ENCODE peak calls at places on chromosomes 11 and 22, in seven cellular contexts. One of them, this sample, is unnamed. For H3K27me3, the result is how much of the 10 kb centered on the place peaks cover.

GRCh38 chr22:48494256-48494967 is 1333.3 kb downstream of the BRD1 start:
- DNase-seq in neuronal stem cell: no peak
- DNase-seq in endodermal cell: peak
- DNase-seq in upper lobe of right lung: peak
- DNase-seq in mammary epithelial cell: no peak
- DNase-seq in HCT116: no peak
- DNase-seq in colonic mucosa: no peak
- DNase-seq in this sample: no peak

GRCh38 chr11:70334351-70334995 is 63.9 kb upstream of the CTTN start:
- DNase-seq in neuronal stem cell: no peak
- DNase-seq in endodermal cell: no peak
- DNase-seq in upper lobe of right lung: no peak
- DNase-seq in mammary epithelial cell: no peak
- DNase-seq in HCT116: no peak
- DNase-seq in colonic mucosa: no peak
- DNase-seq in this sample: no peak

GRCh38 chr11:133697161-133697560 is 148.2 kb downstream of the SPATA19 start:
- DNase-seq in neuronal stem cell: no peak
- DNase-seq in endodermal cell: no peak
- DNase-seq in upper lobe of right lung: no peak
- DNase-seq in mammary epithelial cell: no peak
- DNase-seq in HCT116: no peak
- DNase-seq in colonic mucosa: no peak
- DNase-seq in this sample: no peak

GRCh38 chr11:47950396-47950795 is 30.0 kb upstream of the PTPRJ start:
- DNase-seq in neuronal stem cell: no peak
- DNase-seq in endodermal cell: no peak
- DNase-seq in upper lobe of right lung: no peak
- DNase-seq in mammary epithelial cell: no peak
- DNase-seq in HCT116: no peak
- DNase-seq in colonic mucosa: no peak
- DNase-seq in this sample: no peak

GRCh38 chr11:68979931-68980775 is 633 bp downstream of the MRGPRD start:
- DNase-seq in neuronal stem cell: no peak
- DNase-seq in endodermal cell: peak
- DNase-seq in upper lobe of right lung: peak
- DNase-seq in mammary epithelial cell: no peak
- DNase-seq in HCT116: no peak
- DNase-seq in colonic mucosa: no peak
- DNase-seq in this sample: no peak

GRCh38 chr11:113957016-113957415 is 17.9 kb upstream of the HTR3A start:
- DNase-seq in neuronal stem cell: no peak
- DNase-seq in endodermal cell: no peak
- DNase-seq in upper lobe of right lung: no peak
- DNase-seq in mammary epithelial cell: no peak
- DNase-seq in HCT116: no peak
- DNase-seq in colonic mucosa: no peak
- DNase-seq in this sample: no peak

GRCh38 chr11:19886498-19886897 is 173.9 kb downstream of the NAV2 start:
- DNase-seq in neuronal stem cell: no peak
- DNase-seq in endodermal cell: no peak
- DNase-seq in upper lobe of right lung: no peak
- DNase-seq in mammary epithelial cell: no peak
- DNase-seq in HCT116: no peak
- DNase-seq in colonic mucosa: no peak
- DNase-seq in this sample: no peak

GRCh38 chr11:78812513-78813293 is 238.0 kb upstream of the NARS2 start:
- DNase-seq in neuronal stem cell: no peak
- DNase-seq in endodermal cell: peak
- DNase-seq in upper lobe of right lung: no peak
- DNase-seq in mammary epithelial cell: no peak
- DNase-seq in HCT116: no peak
- DNase-seq in colonic mucosa: no peak
- DNase-seq in this sample: no peak

GRCh38 chr11:129324533-129325175 is 51.0 kb upstream of the BARX2 start:
- DNase-seq in neuronal stem cell: no peak
- DNase-seq in endodermal cell: peak
- DNase-seq in upper lobe of right lung: no peak
- DNase-seq in mammary epithelial cell: no peak
- DNase-seq in HCT116: no peak
- DNase-seq in colonic mucosa: peak
- DNase-seq in this sample: no peak

GRCh38 chr11:115170133-115170815 is 333.9 kb downstream of the CADM1 start:
- DNase-seq in neuronal stem cell: peak
- DNase-seq in endodermal cell: peak
- DNase-seq in upper lobe of right lung: no peak
- DNase-seq in mammary epithelial cell: no peak
- DNase-seq in HCT116: no peak
- DNase-seq in colonic mucosa: peak
- DNase-seq in this sample: peak

GRCh38 chr11:10288316-10288715 is 5.7 kb downstream of the SBF2 start:
- DNase-seq in neuronal stem cell: no peak
- DNase-seq in endodermal cell: no peak
- DNase-seq in upper lobe of right lung: no peak
- DNase-seq in mammary epithelial cell: no peak
- DNase-seq in HCT116: no peak
- DNase-seq in colonic mucosa: no peak
- DNase-seq in this sample: no peak

GRCh38 chr22:30252411-30253204 is 6.0 kb upstream of the LIF start:
- DNase-seq in neuronal stem cell: no peak
- DNase-seq in endodermal cell: peak
- DNase-seq in upper lobe of right lung: no peak
- DNase-seq in mammary epithelial cell: peak
- DNase-seq in HCT116: peak
- DNase-seq in colonic mucosa: peak
- DNase-seq in this sample: no peak

GRCh38 chr22:20639750-20640149 is 132.3 kb downstream of the MED15 start:
- DNase-seq in neuronal stem cell: no peak
- DNase-seq in endodermal cell: no peak
- DNase-seq in upper lobe of right lung: no peak
- DNase-seq in mammary epithelial cell: no peak
- DNase-seq in HCT116: no peak
- DNase-seq in colonic mucosa: no peak
- DNase-seq in this sample: no peak

GRCh38 chr11:117618273-117618672 is 178.7 kb downstream of the DSCAML1 start:
- DNase-seq in neuronal stem cell: no peak
- DNase-seq in endodermal cell: no peak
- DNase-seq in upper lobe of right lung: peak
- DNase-seq in mammary epithelial cell: no peak
- DNase-seq in HCT116: no peak
- DNase-seq in colonic mucosa: no peak
- DNase-seq in this sample: no peak

GRCh38 chr11:71182791-71183556 is 69.4 kb downstream of the SHANK2 start:
- DNase-seq in neuronal stem cell: no peak
- DNase-seq in endodermal cell: peak
- DNase-seq in upper lobe of right lung: no peak
- DNase-seq in mammary epithelial cell: peak
- DNase-seq in HCT116: no peak
- DNase-seq in colonic mucosa: no peak
- DNase-seq in this sample: no peak

GRCh38 chr11:117993988-117994741 is 8.0 kb downstream of the IL10RA start:
- DNase-seq in neuronal stem cell: no peak
- DNase-seq in endodermal cell: no peak
- DNase-seq in upper lobe of right lung: no peak
- DNase-seq in mammary epithelial cell: no peak
- DNase-seq in HCT116: no peak
- DNase-seq in colonic mucosa: no peak
- DNase-seq in this sample: no peak

GRCh38 chr11:122954455-122954854 is 27.2 kb downstream of the BSX start:
- DNase-seq in neuronal stem cell: no peak
- DNase-seq in endodermal cell: no peak
- DNase-seq in upper lobe of right lung: no peak
- DNase-seq in mammary epithelial cell: no peak
- DNase-seq in HCT116: no peak
- DNase-seq in colonic mucosa: no peak
- DNase-seq in this sample: no peak

GRCh38 chr22:50206599-50206998 is 5.8 kb downstream of the SELENOO start:
- DNase-seq in neuronal stem cell: no peak
- DNase-seq in endodermal cell: peak
- DNase-seq in upper lobe of right lung: peak
- DNase-seq in mammary epithelial cell: no peak
- DNase-seq in HCT116: no peak
- DNase-seq in colonic mucosa: no peak
- DNase-seq in this sample: no peak

GRCh38 chr11:100434821-100435641 is 252.1 kb upstream of the ARHGAP42 start:
- DNase-seq in neuronal stem cell: no peak
- DNase-seq in endodermal cell: peak
- DNase-seq in upper lobe of right lung: peak
- DNase-seq in mammary epithelial cell: no peak
- DNase-seq in HCT116: no peak
- DNase-seq in colonic mucosa: no peak
- DNase-seq in this sample: no peak

DNA sequence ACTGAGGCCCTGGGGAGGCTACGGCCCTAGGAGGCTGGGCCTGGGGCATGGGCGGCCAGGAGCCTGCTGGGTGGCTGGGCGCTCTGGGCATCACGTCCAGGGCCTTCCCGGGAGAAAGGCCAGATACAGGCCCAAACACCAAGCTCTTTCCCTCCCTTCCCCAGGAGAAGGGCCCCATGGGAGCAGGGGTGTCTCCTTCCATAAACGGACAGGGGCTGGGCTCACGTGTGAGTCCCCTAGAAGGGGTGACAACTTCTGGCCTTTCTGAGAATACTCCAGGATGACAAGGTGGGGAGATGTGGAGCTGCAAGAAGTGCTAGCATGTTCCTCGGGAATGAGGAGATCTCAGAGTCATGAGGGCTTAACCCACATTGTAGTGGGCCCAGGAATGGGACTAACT is 19.5 kb upstream of the SYT8 start:
- DNase-seq in neuronal stem cell: no peak
- DNase-seq in endodermal cell: no peak
- DNase-seq in upper lobe of right lung: no peak
- DNase-seq in mammary epithelial cell: no peak
- DNase-seq in HCT116: no peak
- DNase-seq in colonic mucosa: no peak
- DNase-seq in this sample: no peak
- H3K27me3 ChIP-seq in neuronal stem cell: under half
- H3K27me3 ChIP-seq in endodermal cell: under half
- H3K27me3 ChIP-seq in upper lobe of right lung: under half
- H3K27me3 ChIP-seq in mammary epithelial cell: under half
- H3K27me3 ChIP-seq in HCT116: under half
- H3K27me3 ChIP-seq in colonic mucosa: under half
- H3K27me3 ChIP-seq in this sample: under half

DNA sequence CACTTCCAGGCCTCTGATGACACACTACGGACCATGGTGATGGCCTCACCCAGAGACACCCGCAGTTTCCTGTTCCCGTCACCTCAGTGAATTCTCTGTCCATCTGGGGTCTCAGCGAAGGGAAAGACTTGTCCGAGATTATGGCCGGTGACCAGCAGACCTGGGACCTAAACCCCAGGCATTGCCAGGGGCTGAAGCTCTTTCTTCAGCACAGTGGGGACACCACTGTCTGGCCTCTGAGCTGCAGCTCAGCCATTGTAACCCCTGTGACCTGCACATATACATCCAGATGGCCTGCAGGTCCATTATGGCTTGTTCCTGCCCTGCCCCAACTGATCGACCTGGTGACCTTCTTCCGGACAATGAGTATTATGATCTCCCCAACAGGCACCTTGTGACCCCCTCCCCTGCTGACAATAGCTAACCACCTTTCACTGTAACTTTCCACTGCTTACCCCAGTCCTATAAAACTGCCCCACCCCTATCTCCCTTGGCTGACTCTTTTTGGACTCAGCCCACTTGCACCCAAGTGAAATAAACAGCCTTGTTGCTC is 22.3 kb downstream of the CBX7 start:
- DNase-seq in neuronal stem cell: no peak
- DNase-seq in endodermal cell: peak
- DNase-seq in upper lobe of right lung: no peak
- DNase-seq in mammary epithelial cell: no peak
- DNase-seq in HCT116: no peak
- DNase-seq in colonic mucosa: no peak
- DNase-seq in this sample: no peak
- H3K27ac ChIP-seq in neuronal stem cell: peak
- H3K27ac ChIP-seq in endodermal cell: no peak
- H3K27ac ChIP-seq in upper lobe of right lung: no peak
- H3K27ac ChIP-seq in mammary epithelial cell: no peak
- H3K27ac ChIP-seq in HCT116: no peak
- H3K27ac ChIP-seq in colonic mucosa: no peak
- H3K27ac ChIP-seq in this sample: no peak

GRCh38 chr22:24563246-24563645 is 7.4 kb downstream of the SNRPD3 start:
- DNase-seq in neuronal stem cell: no peak
- DNase-seq in endodermal cell: no peak
- DNase-seq in upper lobe of right lung: no peak
- DNase-seq in mammary epithelial cell: no peak
- DNase-seq in HCT116: no peak
- DNase-seq in colonic mucosa: no peak
- DNase-seq in this sample: no peak
- H3K4me3 ChIP-seq in neuronal stem cell: no peak
- H3K4me3 ChIP-seq in endodermal cell: no peak
- H3K4me3 ChIP-seq in upper lobe of right lung: no peak
- H3K4me3 ChIP-seq in mammary epithelial cell: no peak
- H3K4me3 ChIP-seq in HCT116: no peak
- H3K4me3 ChIP-seq in colonic mucosa: no peak
- H3K4me3 ChIP-seq in this sample: no peak

DNA sequence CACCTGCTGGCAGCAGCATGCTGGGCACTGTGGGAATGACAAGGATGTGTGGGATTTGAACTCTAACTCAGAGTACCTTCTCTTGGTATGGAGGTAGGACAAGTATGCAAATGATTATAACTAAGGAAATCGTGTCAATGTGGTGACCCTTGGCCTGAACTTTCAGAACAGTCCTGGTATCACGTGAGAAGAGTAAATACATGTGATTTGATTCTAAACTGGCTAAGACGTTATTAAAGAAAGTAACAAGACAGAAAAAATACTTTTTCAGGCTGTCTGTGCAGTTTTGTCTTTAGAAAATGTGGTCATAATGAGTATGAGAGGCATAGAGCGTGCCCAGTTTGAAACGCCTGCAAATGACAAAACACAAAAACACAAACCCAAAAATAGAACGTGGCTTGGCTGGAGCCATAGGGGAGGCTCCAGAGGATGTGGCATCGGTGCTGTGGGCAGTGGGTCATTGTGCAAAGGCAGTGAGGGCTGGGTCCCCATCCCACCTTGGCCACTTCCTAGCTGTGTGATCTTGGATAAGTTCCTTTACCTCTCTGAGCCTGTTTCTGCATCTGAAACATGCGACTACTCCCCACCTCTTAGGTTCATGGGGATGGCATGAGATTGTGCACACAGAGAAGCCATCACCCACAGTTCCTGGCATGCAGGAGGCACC is 18.4 kb upstream of the IL2RB start:
- DNase-seq in neuronal stem cell: no peak
- DNase-seq in endodermal cell: peak
- DNase-seq in upper lobe of right lung: no peak
- DNase-seq in mammary epithelial cell: no peak
- DNase-seq in HCT116: no peak
- DNase-seq in colonic mucosa: no peak
- DNase-seq in this sample: no peak
- H3K27me3 ChIP-seq in neuronal stem cell: under half
- H3K27me3 ChIP-seq in endodermal cell: under half
- H3K27me3 ChIP-seq in upper lobe of right lung: under half
- H3K27me3 ChIP-seq in mammary epithelial cell: under half
- H3K27me3 ChIP-seq in HCT116: under half
- H3K27me3 ChIP-seq in colonic mucosa: under half
- H3K27me3 ChIP-seq in this sample: under half